ENCODE peak calls at places on chromosome 16, in seven cellular contexts. One of them, this sample, is unnamed.

GRCh38 chr16:8962393-8963009 is 1.2 kb downstream of the USP7 start:
- DNase-seq in T-helper 2 cell: peak; percentile 49
- DNase-seq in left colon: no peak
- DNase-seq in T follicular helper cell: peak; percentile 56
- DNase-seq in NCI-H510A: no peak
- DNase-seq in upper lobe of right lung: peak; percentile 69
- DNase-seq in left lung: peak; percentile 45
- DNase-seq in this sample: no peak

GRCh38 chr16:66741131-66741900 is 10.1 kb downstream of the DYNC1LI2 start:
- DNase-seq in T-helper 2 cell: no peak
- DNase-seq in left colon: peak; percentile 92
- DNase-seq in T follicular helper cell: no peak
- DNase-seq in NCI-H510A: no peak
- DNase-seq in upper lobe of right lung: peak; percentile 83
- DNase-seq in left lung: peak; percentile 88
- DNase-seq in this sample: no peak

GRCh38 chr16:50593410-50594139 is 45.4 kb downstream of the NKD1 start:
- DNase-seq in T-helper 2 cell: no peak
- DNase-seq in left colon: no peak
- DNase-seq in T follicular helper cell: no peak
- DNase-seq in NCI-H510A: no peak
- DNase-seq in upper lobe of right lung: no peak
- DNase-seq in left lung: no peak
- DNase-seq in this sample: no peak

GRCh38 chr16:10946308-10946707 is 1.9 kb downstream of the CLEC16A start:
- DNase-seq in T-helper 2 cell: no peak
- DNase-seq in left colon: no peak
- DNase-seq in T follicular helper cell: no peak
- DNase-seq in NCI-H510A: no peak
- DNase-seq in upper lobe of right lung: peak; percentile 77
- DNase-seq in left lung: peak; percentile 51
- DNase-seq in this sample: no peak

GRCh38 chr16:15643453-15644305 is 725 bp upstream of the MARF1 start:
- DNase-seq in T-helper 2 cell: no peak
- DNase-seq in left colon: no peak
- DNase-seq in T follicular helper cell: no peak
- DNase-seq in NCI-H510A: peak; percentile 44
- DNase-seq in upper lobe of right lung: no peak
- DNase-seq in left lung: no peak
- DNase-seq in this sample: no peak

GRCh38 chr16:56793504-56793903 is 63.6 kb downstream of the NUP93 start:
- DNase-seq in T-helper 2 cell: no peak
- DNase-seq in left colon: no peak
- DNase-seq in T follicular helper cell: no peak
- DNase-seq in NCI-H510A: no peak
- DNase-seq in upper lobe of right lung: no peak
- DNase-seq in left lung: no peak
- DNase-seq in this sample: no peak

GRCh38 chr16:85523602-85524364 is 89.3 kb upstream of the GSE1 start:
- DNase-seq in T-helper 2 cell: no peak
- DNase-seq in left colon: no peak
- DNase-seq in T follicular helper cell: no peak
- DNase-seq in NCI-H510A: peak; percentile 59
- DNase-seq in upper lobe of right lung: peak; percentile 89
- DNase-seq in left lung: peak; percentile 77
- DNase-seq in this sample: peak; percentile 62

GRCh38 chr16:67979955-67980678 is at the start of gene DPEP3:
- DNase-seq in T-helper 2 cell: no peak
- DNase-seq in left colon: no peak
- DNase-seq in T follicular helper cell: no peak
- DNase-seq in NCI-H510A: no peak
- DNase-seq in upper lobe of right lung: no peak
- DNase-seq in left lung: no peak
- DNase-seq in this sample: no peak

GRCh38 chr16:81486555-81487061 is 42.0 kb downstream of the CMIP start:
- DNase-seq in T-helper 2 cell: no peak
- DNase-seq in left colon: no peak
- DNase-seq in T follicular helper cell: no peak
- DNase-seq in NCI-H510A: no peak
- DNase-seq in upper lobe of right lung: no peak
- DNase-seq in left lung: no peak
- DNase-seq in this sample: no peak

GRCh38 chr16:57260294-57260929 is 15.4 kb downstream of the ARL2BP start:
- DNase-seq in T-helper 2 cell: no peak
- DNase-seq in left colon: no peak
- DNase-seq in T follicular helper cell: no peak
- DNase-seq in NCI-H510A: no peak
- DNase-seq in upper lobe of right lung: peak; percentile 53
- DNase-seq in left lung: peak; percentile 31
- DNase-seq in this sample: no peak

GRCh38 chr16:31273187-31273586 is 13.4 kb downstream of the ITGAM start:
- DNase-seq in T-helper 2 cell: no peak
- DNase-seq in left colon: no peak
- DNase-seq in T follicular helper cell: no peak
- DNase-seq in NCI-H510A: no peak
- DNase-seq in upper lobe of right lung: no peak
- DNase-seq in left lung: no peak
- DNase-seq in this sample: no peak

GRCh38 chr16:14527411-14528044 is 102.5 kb downstream of the PARN start:
- DNase-seq in T-helper 2 cell: no peak
- DNase-seq in left colon: no peak
- DNase-seq in T follicular helper cell: no peak
- DNase-seq in NCI-H510A: no peak
- DNase-seq in upper lobe of right lung: no peak
- DNase-seq in left lung: no peak
- DNase-seq in this sample: no peak

GRCh38 chr16:72501739-72502653 is 330.0 kb upstream of the PMFBP1 start:
- DNase-seq in T-helper 2 cell: no peak
- DNase-seq in left colon: peak; percentile 27
- DNase-seq in T follicular helper cell: peak; percentile 2
- DNase-seq in NCI-H510A: peak; percentile 16
- DNase-seq in upper lobe of right lung: no peak
- DNase-seq in left lung: peak; percentile 34
- DNase-seq in this sample: peak; percentile 14

GRCh38 chr16:4465977-4466779 is 8.2 kb downstream of the NMRAL1 start:
- DNase-seq in T-helper 2 cell: peak; percentile 32
- DNase-seq in left colon: no peak
- DNase-seq in T follicular helper cell: peak; percentile 38
- DNase-seq in NCI-H510A: no peak
- DNase-seq in upper lobe of right lung: no peak
- DNase-seq in left lung: no peak
- DNase-seq in this sample: no peak

GRCh38 chr16:26993511-26993910 is 73.2 kb upstream of the C16orf82 start:
- DNase-seq in T-helper 2 cell: no peak
- DNase-seq in left colon: no peak
- DNase-seq in T follicular helper cell: no peak
- DNase-seq in NCI-H510A: no peak
- DNase-seq in upper lobe of right lung: no peak
- DNase-seq in left lung: no peak
- DNase-seq in this sample: no peak

GRCh38 chr16:84833142-84833495 is 13.3 kb downstream of the CRISPLD2 start:
- DNase-seq in T-helper 2 cell: no peak
- DNase-seq in left colon: no peak
- DNase-seq in T follicular helper cell: no peak
- DNase-seq in NCI-H510A: no peak
- DNase-seq in upper lobe of right lung: no peak
- DNase-seq in left lung: no peak
- DNase-seq in this sample: no peak

GRCh38 chr16:87076950-87077749 is 240.0 kb downstream of the C16orf95 start:
- DNase-seq in T-helper 2 cell: no peak
- DNase-seq in left colon: peak; percentile 36
- DNase-seq in T follicular helper cell: no peak
- DNase-seq in NCI-H510A: no peak
- DNase-seq in upper lobe of right lung: peak; percentile 80
- DNase-seq in left lung: peak; percentile 65
- DNase-seq in this sample: no peak

GRCh38 chr16:81932668-81933067 is 78.6 kb downstream of the SDR42E1 start:
- DNase-seq in T-helper 2 cell: no peak
- DNase-seq in left colon: no peak
- DNase-seq in T follicular helper cell: no peak
- DNase-seq in NCI-H510A: no peak
- DNase-seq in upper lobe of right lung: no peak
- DNase-seq in left lung: no peak
- DNase-seq in this sample: no peak

GRCh38 chr16:57469046-57469445 is 6.6 kb downstream of the POLR2C start:
- DNase-seq in T-helper 2 cell: no peak
- DNase-seq in left colon: no peak
- DNase-seq in T follicular helper cell: no peak
- DNase-seq in NCI-H510A: no peak
- DNase-seq in upper lobe of right lung: no peak
- DNase-seq in left lung: no peak
- DNase-seq in this sample: no peak

GRCh38 chr16:11383481-11384183 is 38.4 kb downstream of the RMI2 start:
- DNase-seq in T-helper 2 cell: no peak
- DNase-seq in left colon: no peak
- DNase-seq in T follicular helper cell: no peak
- DNase-seq in NCI-H510A: no peak
- DNase-seq in upper lobe of right lung: peak; percentile 57
- DNase-seq in left lung: no peak
- DNase-seq in this sample: no peak

GRCh38 chr16:27847030-27847550 is 216.4 kb downstream of the GSG1L start:
- DNase-seq in T-helper 2 cell: no peak
- DNase-seq in left colon: no peak
- DNase-seq in T follicular helper cell: no peak
- DNase-seq in NCI-H510A: no peak
- DNase-seq in upper lobe of right lung: peak; percentile 17
- DNase-seq in left lung: no peak
- DNase-seq in this sample: no peak

GRCh38 chr16:86052926-86053325 is 154.0 kb downstream of the IRF8 start:
- DNase-seq in T-helper 2 cell: no peak
- DNase-seq in left colon: no peak
- DNase-seq in T follicular helper cell: no peak
- DNase-seq in NCI-H510A: no peak
- DNase-seq in upper lobe of right lung: no peak
- DNase-seq in left lung: peak; percentile 25
- DNase-seq in this sample: no peak

GRCh38 chr16:22070361-22071351 is 21.7 kb upstream of the VWA3A start:
- DNase-seq in T-helper 2 cell: no peak
- DNase-seq in left colon: no peak
- DNase-seq in T follicular helper cell: no peak
- DNase-seq in NCI-H510A: no peak
- DNase-seq in upper lobe of right lung: no peak
- DNase-seq in left lung: no peak
- DNase-seq in this sample: no peak

GRCh38 chr16:10618710-10619209 is 38.4 kb upstream of the EMP2 start:
- DNase-seq in T-helper 2 cell: no peak
- DNase-seq in left colon: no peak
- DNase-seq in T follicular helper cell: no peak
- DNase-seq in NCI-H510A: no peak
- DNase-seq in upper lobe of right lung: no peak
- DNase-seq in left lung: no peak
- DNase-seq in this sample: no peak

GRCh38 chr16:57859331-57859730 is 57.0 kb upstream of the KIFC3 start:
- DNase-seq in T-helper 2 cell: no peak
- DNase-seq in left colon: no peak
- DNase-seq in T follicular helper cell: no peak
- DNase-seq in NCI-H510A: no peak
- DNase-seq in upper lobe of right lung: no peak
- DNase-seq in left lung: no peak
- DNase-seq in this sample: no peak

GRCh38 chr16:1164382-1164781 is 11.5 kb downstream of the CACNA1H start:
- DNase-seq in T-helper 2 cell: no peak
- DNase-seq in left colon: no peak
- DNase-seq in T follicular helper cell: no peak
- DNase-seq in NCI-H510A: no peak
- DNase-seq in upper lobe of right lung: no peak
- DNase-seq in left lung: no peak
- DNase-seq in this sample: no peak

GRCh38 chr16:3946604-3947180 is 66.2 kb upstream of the CREBBP start:
- DNase-seq in T-helper 2 cell: no peak
- DNase-seq in left colon: no peak
- DNase-seq in T follicular helper cell: no peak
- DNase-seq in NCI-H510A: no peak
- DNase-seq in upper lobe of right lung: peak; percentile 64
- DNase-seq in left lung: no peak
- DNase-seq in this sample: no peak

GRCh38 chr16:1958715-1959268 is 546 bp upstream of the NDUFB10 start:
- DNase-seq in T-helper 2 cell: no peak
- DNase-seq in left colon: peak; percentile 40
- DNase-seq in T follicular helper cell: no peak
- DNase-seq in NCI-H510A: no peak
- DNase-seq in upper lobe of right lung: peak; percentile 69
- DNase-seq in left lung: peak; percentile 39
- DNase-seq in this sample: no peak

This sample was measured in NCI-H2107.